ENCODE peak calls at places on chromosomes 16 and 17, in six cellular contexts. One of them, this sample, is unnamed.

GRCh38 chr16:87271256-87271655 is 45.9 kb downstream of the C16orf95 start:
- DNase-seq in hepatocyte: no peak
- DNase-seq in SK-N-SH: no peak
- DNase-seq in GM23248: no peak
- DNase-seq in Karpas-422: no peak
- DNase-seq in PC-9: no peak
- DNase-seq in this sample: no peak

GRCh38 chr16:29696881-29697331 is 17.9 kb downstream of the QPRT start:
- DNase-seq in hepatocyte: no peak
- DNase-seq in SK-N-SH: no peak
- DNase-seq in GM23248: no peak
- DNase-seq in Karpas-422: no peak
- DNase-seq in PC-9: no peak
- DNase-seq in this sample: no peak

GRCh38 chr16:89863741-89864391 is 9.5 kb upstream of the TCF25 start:
- DNase-seq in hepatocyte: no peak
- DNase-seq in SK-N-SH: no peak
- DNase-seq in GM23248: peak; percentile 25
- DNase-seq in Karpas-422: peak; percentile 56
- DNase-seq in PC-9: no peak
- DNase-seq in this sample: no peak

GRCh38 chr16:65105173-65105572 is 16.7 kb downstream of the CDH11 start:
- DNase-seq in hepatocyte: no peak
- DNase-seq in SK-N-SH: no peak
- DNase-seq in GM23248: no peak
- DNase-seq in Karpas-422: no peak
- DNase-seq in PC-9: no peak
- DNase-seq in this sample: no peak

GRCh38 chr16:2871926-2872325 is 11.1 kb upstream of the FLYWCH2 start:
- DNase-seq in hepatocyte: no peak
- DNase-seq in SK-N-SH: no peak
- DNase-seq in GM23248: no peak
- DNase-seq in Karpas-422: peak; percentile 36
- DNase-seq in PC-9: no peak
- DNase-seq in this sample: no peak

GRCh38 chr16:53945996-53946395 is 242.0 kb downstream of the FTO start:
- DNase-seq in hepatocyte: peak; percentile 60
- DNase-seq in SK-N-SH: peak; percentile 22
- DNase-seq in GM23248: peak; percentile 66
- DNase-seq in Karpas-422: peak; percentile 83
- DNase-seq in PC-9: peak; percentile 3
- DNase-seq in this sample: peak; percentile 55

GRCh38 chr17:1060991-1061390 is 64.1 kb downstream of the TIMM22 start:
- DNase-seq in hepatocyte: peak; percentile 58
- DNase-seq in SK-N-SH: no peak
- DNase-seq in GM23248: peak; percentile 99
- DNase-seq in Karpas-422: no peak
- DNase-seq in PC-9: peak; percentile 97
- DNase-seq in this sample: peak; percentile 95

GRCh38 chr16:22631264-22631663 is 120.6 kb downstream of the NPIPB5 start:
- DNase-seq in hepatocyte: no peak
- DNase-seq in SK-N-SH: no peak
- DNase-seq in GM23248: no peak
- DNase-seq in Karpas-422: no peak
- DNase-seq in PC-9: no peak
- DNase-seq in this sample: no peak

GRCh38 chr17:16943541-16944333 is 28.2 kb downstream of the TNFRSF13B start:
- DNase-seq in hepatocyte: no peak
- DNase-seq in SK-N-SH: no peak
- DNase-seq in GM23248: no peak
- DNase-seq in Karpas-422: no peak
- DNase-seq in PC-9: no peak
- DNase-seq in this sample: no peak

GRCh38 chr17:81902023-81902652 is at the start of gene NPB:
- DNase-seq in hepatocyte: peak; percentile 68
- DNase-seq in SK-N-SH: peak; percentile 92
- DNase-seq in GM23248: peak; percentile 51
- DNase-seq in Karpas-422: no peak
- DNase-seq in PC-9: no peak
- DNase-seq in this sample: no peak

GRCh38 chr17:73387746-73388577 is 76.2 kb upstream of the CDC42EP4 start:
- DNase-seq in hepatocyte: no peak
- DNase-seq in SK-N-SH: no peak
- DNase-seq in GM23248: peak; percentile 80
- DNase-seq in Karpas-422: no peak
- DNase-seq in PC-9: no peak
- DNase-seq in this sample: no peak

GRCh38 chr17:72136692-72137550 is 16.1 kb downstream of the SOX9 start:
- DNase-seq in hepatocyte: no peak
- DNase-seq in SK-N-SH: no peak
- DNase-seq in GM23248: peak; percentile 88
- DNase-seq in Karpas-422: no peak
- DNase-seq in PC-9: no peak
- DNase-seq in this sample: peak; percentile 98

GRCh38 chr17:40445769-40446468 is 2.7 kb downstream of the IGFBP4 start:
- DNase-seq in hepatocyte: no peak
- DNase-seq in SK-N-SH: no peak
- DNase-seq in GM23248: peak; percentile 68
- DNase-seq in Karpas-422: no peak
- DNase-seq in PC-9: no peak
- DNase-seq in this sample: no peak

GRCh38 chr16:81366316-81366932 is 51.7 kb downstream of the GAN start:
- DNase-seq in hepatocyte: peak; percentile 66
- DNase-seq in SK-N-SH: peak; percentile 63
- DNase-seq in GM23248: peak; percentile 70
- DNase-seq in Karpas-422: peak; percentile 86
- DNase-seq in PC-9: no peak
- DNase-seq in this sample: peak; percentile 68

GRCh38 chr16:65054457-65054856 is 67.4 kb downstream of the CDH11 start:
- DNase-seq in hepatocyte: no peak
- DNase-seq in SK-N-SH: no peak
- DNase-seq in GM23248: no peak
- DNase-seq in Karpas-422: no peak
- DNase-seq in PC-9: no peak
- DNase-seq in this sample: no peak

GRCh38 chr16:28090646-28091377 is 27.3 kb upstream of the GSG1L start:
- DNase-seq in hepatocyte: no peak
- DNase-seq in SK-N-SH: peak; percentile 48
- DNase-seq in GM23248: peak; percentile 65
- DNase-seq in Karpas-422: no peak
- DNase-seq in PC-9: peak; percentile 75
- DNase-seq in this sample: peak; percentile 36

GRCh38 chr16:74817851-74818250 is 43.2 kb upstream of the FA2H start:
- DNase-seq in hepatocyte: no peak
- DNase-seq in SK-N-SH: no peak
- DNase-seq in GM23248: no peak
- DNase-seq in Karpas-422: no peak
- DNase-seq in PC-9: no peak
- DNase-seq in this sample: no peak

GRCh38 chr16:19991614-19992013 is 82.1 kb downstream of the GPR139 start:
- DNase-seq in hepatocyte: no peak
- DNase-seq in SK-N-SH: no peak
- DNase-seq in GM23248: no peak
- DNase-seq in Karpas-422: no peak
- DNase-seq in PC-9: no peak
- DNase-seq in this sample: no peak

GRCh38 chr17:80082403-80083135 is 18.8 kb upstream of the GAA start:
- DNase-seq in hepatocyte: peak; percentile 86
- DNase-seq in SK-N-SH: peak; percentile 94
- DNase-seq in GM23248: peak; percentile 81
- DNase-seq in Karpas-422: peak; percentile 81
- DNase-seq in PC-9: peak; percentile 65
- DNase-seq in this sample: peak; percentile 91

GRCh38 chr17:41773190-41773588 is 13.3 kb downstream of the JUP start:
- DNase-seq in hepatocyte: peak; percentile 93
- DNase-seq in SK-N-SH: peak; percentile 71
- DNase-seq in GM23248: peak; percentile 81
- DNase-seq in Karpas-422: no peak
- DNase-seq in PC-9: peak; percentile 91
- DNase-seq in this sample: peak; percentile 92

GRCh38 chr17:65143899-65144590 is 6.9 kb downstream of the RGS9 start:
- DNase-seq in hepatocyte: no peak
- DNase-seq in SK-N-SH: no peak
- DNase-seq in GM23248: no peak
- DNase-seq in Karpas-422: no peak
- DNase-seq in PC-9: peak; percentile 11
- DNase-seq in this sample: no peak

GRCh38 chr16:8194795-8195194 is 395.5 kb downstream of the TMEM114 start:
- DNase-seq in hepatocyte: peak; percentile 17
- DNase-seq in SK-N-SH: peak; percentile 10
- DNase-seq in GM23248: no peak
- DNase-seq in Karpas-422: peak; percentile 50
- DNase-seq in PC-9: peak; percentile 15
- DNase-seq in this sample: no peak

GRCh38 chr17:37614391-37614790 is 5.2 kb upstream of the SYNRG start:
- DNase-seq in hepatocyte: no peak
- DNase-seq in SK-N-SH: no peak
- DNase-seq in GM23248: peak; percentile 96
- DNase-seq in Karpas-422: no peak
- DNase-seq in PC-9: no peak
- DNase-seq in this sample: peak; percentile 67

GRCh38 chr17:42522798-42523278 is 13.2 kb upstream of the NAGLU start:
- DNase-seq in hepatocyte: no peak
- DNase-seq in SK-N-SH: no peak
- DNase-seq in GM23248: no peak
- DNase-seq in Karpas-422: no peak
- DNase-seq in PC-9: no peak
- DNase-seq in this sample: no peak

GRCh38 chr17:72244494-72244893 is 123.7 kb downstream of the SOX9 start:
- DNase-seq in hepatocyte: no peak
- DNase-seq in SK-N-SH: no peak
- DNase-seq in GM23248: no peak
- DNase-seq in Karpas-422: no peak
- DNase-seq in PC-9: no peak
- DNase-seq in this sample: peak; percentile 72

DNA sequence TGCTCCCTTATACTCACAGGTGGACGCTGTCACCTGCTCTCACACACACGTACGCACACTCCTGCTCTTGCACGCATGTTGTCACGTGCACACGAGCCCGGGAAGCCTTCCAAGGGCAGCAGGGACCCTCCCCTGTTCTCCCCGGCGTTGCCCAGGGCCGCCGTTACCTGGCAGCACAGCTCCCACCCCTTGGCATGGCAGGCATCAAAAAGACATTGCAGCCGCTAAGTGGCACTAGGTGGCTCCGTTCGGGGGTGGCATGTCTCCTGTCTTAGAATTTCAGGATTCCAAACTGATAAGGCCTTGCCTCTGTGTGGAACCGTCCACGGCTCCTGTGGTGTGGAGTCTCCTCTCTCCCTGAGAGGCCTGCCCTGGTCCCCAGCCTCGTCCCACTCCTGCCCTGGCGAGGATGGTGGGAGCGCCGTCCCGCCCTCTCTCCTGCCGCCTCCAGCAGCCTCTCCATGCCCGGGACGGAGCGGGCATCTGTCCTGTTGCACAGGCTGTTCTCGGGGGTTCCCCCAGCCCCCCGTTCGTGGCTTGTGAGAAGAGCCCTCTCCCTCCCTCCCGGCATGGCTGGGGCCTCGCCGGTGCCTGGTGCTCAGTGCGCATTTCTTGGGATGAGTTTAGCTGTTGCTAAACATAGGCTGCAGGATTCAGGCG is 126.7 kb upstream of the GSE1 start:
- DNase-seq in hepatocyte: no peak
- DNase-seq in SK-N-SH: no peak
- DNase-seq in GM23248: no peak
- DNase-seq in Karpas-422: no peak
- DNase-seq in PC-9: no peak
- DNase-seq in this sample: no peak
- H2AFZ ChIP-seq in hepatocyte: no peak overlapping the region
- H2AFZ ChIP-seq in SK-N-SH: no peak overlapping the region
- H2AFZ ChIP-seq in GM23248: no peak overlapping the region
- H2AFZ ChIP-seq in Karpas-422: no peak overlapping the region
- H2AFZ ChIP-seq in PC-9: no peak overlapping the region
- H2AFZ ChIP-seq in this sample: no peak overlapping the region

GRCh38 chr17:35514561-35514960 is 22.9 kb downstream of the SLFN12L start:
- DNase-seq in hepatocyte: peak; percentile 24
- DNase-seq in SK-N-SH: no peak
- DNase-seq in GM23248: no peak
- DNase-seq in Karpas-422: no peak
- DNase-seq in PC-9: no peak
- DNase-seq in this sample: no peak

GRCh38 chr17:35515027-35515426 is 22.5 kb downstream of the SLFN12L start:
- DNase-seq in hepatocyte: no peak
- DNase-seq in SK-N-SH: no peak
- DNase-seq in GM23248: no peak
- DNase-seq in Karpas-422: no peak
- DNase-seq in PC-9: no peak
- DNase-seq in this sample: no peak

GRCh38 chr17:35510031-35510430 is 27.4 kb downstream of the SLFN12L start:
- DNase-seq in hepatocyte: no peak
- DNase-seq in SK-N-SH: no peak
- DNase-seq in GM23248: no peak
- DNase-seq in Karpas-422: no peak
- DNase-seq in PC-9: no peak
- DNase-seq in this sample: no peak
- H3K27me3 ChIP-seq in hepatocyte: peaks cover 14% of the 10 kb centered on the region
- H3K27me3 ChIP-seq in SK-N-SH: peaks cover 26% of the 10 kb centered on the region
- H3K27me3 ChIP-seq in GM23248: peaks cover 34% of the 10 kb centered on the region
- H3K27me3 ChIP-seq in Karpas-422: no peaks in the 10 kb centered on the region
- H3K27me3 ChIP-seq in PC-9: peaks cover 54% of the 10 kb centered on the region
- H3K27me3 ChIP-seq in this sample: peaks cover 49% of the 10 kb centered on the region

GRCh38 chr16:12130691-12131302 is 154.3 kb downstream of the SNX29 start:
- DNase-seq in hepatocyte: no peak
- DNase-seq in SK-N-SH: no peak
- DNase-seq in GM23248: no peak
- DNase-seq in Karpas-422: no peak
- DNase-seq in PC-9: no peak
- DNase-seq in this sample: no peak
- H3K9me2 ChIP-seq in hepatocyte: no peaks in the 10 kb centered on the region
- H3K9me2 ChIP-seq in SK-N-SH: no peaks in the 10 kb centered on the region
- H3K9me2 ChIP-seq in GM23248: no peaks in the 10 kb centered on the region
- H3K9me2 ChIP-seq in Karpas-422: no peaks in the 10 kb centered on the region
- H3K9me2 ChIP-seq in PC-9: no peaks in the 10 kb centered on the region
- H3K9me2 ChIP-seq in this sample: no peaks in the 10 kb centered on the region

GRCh38 chr17:29764748-29765147 is 142.0 kb upstream of the CORO6 start:
- DNase-seq in hepatocyte: no peak
- DNase-seq in SK-N-SH: no peak
- DNase-seq in GM23248: no peak
- DNase-seq in Karpas-422: no peak
- DNase-seq in PC-9: no peak
- DNase-seq in this sample: no peak

GRCh38 chr17:29760279-29760721 is 137.6 kb upstream of the CORO6 start:
- DNase-seq in hepatocyte: peak; percentile 8
- DNase-seq in SK-N-SH: no peak
- DNase-seq in GM23248: peak; percentile 57
- DNase-seq in Karpas-422: peak; percentile 82
- DNase-seq in PC-9: no peak
- DNase-seq in this sample: peak; percentile 2

GRCh38 chr17:29764217-29764616 is 141.5 kb upstream of the CORO6 start:
- DNase-seq in hepatocyte: no peak
- DNase-seq in SK-N-SH: no peak
- DNase-seq in GM23248: no peak
- DNase-seq in Karpas-422: no peak
- DNase-seq in PC-9: no peak
- DNase-seq in this sample: no peak

GRCh38 chr17:29760771-29761682 is 138.3 kb upstream of the CORO6 start:
- DNase-seq in hepatocyte: peak; percentile 90
- DNase-seq in SK-N-SH: peak; percentile 96
- DNase-seq in GM23248: peak; percentile 93
- DNase-seq in Karpas-422: peak; percentile 95
- DNase-seq in PC-9: peak; percentile 85
- DNase-seq in this sample: peak; percentile 87

GRCh38 chr17:29763273-29763672 is 140.6 kb upstream of the CORO6 start:
- DNase-seq in hepatocyte: no peak
- DNase-seq in SK-N-SH: no peak
- DNase-seq in GM23248: no peak
- DNase-seq in Karpas-422: no peak
- DNase-seq in PC-9: no peak
- DNase-seq in this sample: no peak
- H2AFZ ChIP-seq in hepatocyte: no peak overlapping the region
- H2AFZ ChIP-seq in SK-N-SH: no peak overlapping the region
- H2AFZ ChIP-seq in GM23248: no peak overlapping the region
- H2AFZ ChIP-seq in Karpas-422: no peak overlapping the region
- H2AFZ ChIP-seq in PC-9: no peak overlapping the region
- H2AFZ ChIP-seq in this sample: no peak overlapping the region